ENCODE peak calls at places on chromosomes 7 and 10, in six cellular contexts. Z is uterus, W is choroid plexus epithelial cell, C is stomach, I is kidney, T is fibroblast of mammary gland. B is an unnamed sample.

GRCh38 chr10:121462955-121463354 is 135.3 kb downstream of the FGFR2 start:
- DNase-seq in Z (no peak), I (no peak), W (no peak), T (no peak), C (no peak), B (no peak)

GRCh38 chr7:3538051-3538450 is 237.0 kb downstream of the SDK1 start:
- DNase-seq in I (no peak), W (no peak), T (no peak), Z (no peak), C (no peak), B (no peak)

GRCh38 chr10:119754936-119755335 is 29.1 kb downstream of the INPP5F start:
- DNase-seq in C (no peak), Z (no peak), I (no peak), W (no peak), T (no peak), B (no peak)

GRCh38 chr10:67936416-67936815 is 52.0 kb downstream of the SIRT1 start:
- DNase-seq in Z (no peak), I (no peak), W (peak), T (no peak), C (no peak), B (no peak)

GRCh38 chr7:22147113-22147512 is 201.4 kb upstream of the CDCA7L start:
- DNase-seq in C (no peak), T (peak), I (no peak), Z (no peak), W (peak), B (no peak)

GRCh38 chr7:149283321-149283720 is 21.3 kb downstream of the ZNF783 start:
- DNase-seq in I (no peak), Z (no peak), C (no peak), T (no peak), W (no peak), B (no peak)

GRCh38 chr7:139658919-139659675 is 118.7 kb downstream of the HIPK2 start:
- DNase-seq in I (no peak), T (no peak), W (no peak), C (no peak), Z (no peak), B (no peak)

GRCh38 chr7:7595451-7595850 is 28.8 kb downstream of the MIOS start:
- DNase-seq in W (peak), Z (no peak), T (peak), I (no peak), C (no peak), B (no peak)

GRCh38 chr10:78937388-78937787 is 131.4 kb upstream of the ZMIZ1 start:
- DNase-seq in C (no peak), I (no peak), Z (no peak), W (peak), T (no peak), B (no peak)

GRCh38 chr7:46168671-46169383 is 247.8 kb upstream of the IGFBP3 start:
- DNase-seq in W (no peak), C (no peak), I (peak), T (no peak), Z (no peak), B (no peak)

GRCh38 chr10:68280750-68281149 is 48.8 kb upstream of the ATOH7 start:
- DNase-seq in I (no peak), W (no peak), Z (no peak), C (no peak), T (no peak), B (no peak)

GRCh38 chr7:31027161-31027965 is 24.7 kb upstream of the ADCYAP1R1 start:
- DNase-seq in W (peak), I (no peak), T (peak), Z (peak), C (no peak), B (no peak)

GRCh38 chr7:31028006-31028405 is 24.1 kb upstream of the ADCYAP1R1 start:
- DNase-seq in T (no peak), W (no peak), I (no peak), C (no peak), Z (no peak), B (no peak)

GRCh38 chr7:31028417-31028988 is 23.6 kb upstream of the ADCYAP1R1 start:
- DNase-seq in T (no peak), C (no peak), I (no peak), Z (no peak), W (no peak), B (no peak)

GRCh38 chr7:31029251-31029650 is 22.9 kb upstream of the ADCYAP1R1 start:
- DNase-seq in Z (no peak), C (no peak), W (no peak), I (no peak), T (no peak), B (no peak)

DNA sequence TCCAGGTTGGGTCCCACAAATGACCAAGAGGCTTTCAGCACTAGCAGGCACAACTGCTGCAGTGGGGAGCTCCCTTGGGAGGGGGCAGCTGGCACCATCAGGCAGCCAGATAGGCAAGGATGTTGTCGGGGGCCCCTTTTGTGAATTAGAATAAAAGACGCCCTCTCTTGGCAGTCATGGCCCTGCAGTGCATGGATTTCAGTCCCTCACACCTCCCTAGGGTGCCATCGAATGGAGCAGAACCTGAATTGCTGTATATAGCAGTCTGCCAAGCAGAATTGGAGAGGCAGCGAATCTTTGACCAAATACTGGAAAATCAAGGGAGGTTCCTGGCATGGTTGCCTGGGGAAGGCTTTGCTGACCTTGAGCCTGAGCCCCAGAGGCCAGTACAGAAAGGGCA is 22.4 kb upstream of the ADCYAP1R1 start:
- DNase-seq in T (no peak), W (no peak), C (no peak), Z (no peak), I (no peak), B (no peak)
- TF ChIP-seq CTCF in T (no peak), W (no peak), C (no peak), Z (no peak), I (no peak), B (no peak)

GRCh38 chr7:137656227-137656849 is 190.4 kb downstream of the DGKI start:
- DNase-seq in W (peak), I (peak), T (peak), Z (peak), C (peak), B (no peak)
- TF ChIP-seq CTCF in W (peak), I (peak), T (peak), Z (peak), C (no peak), B (peak)

GRCh38 chr10:12799746-12800145 is 201.8 kb downstream of the CCDC3 start:
- DNase-seq in W (no peak), Z (no peak), C (no peak), I (no peak), T (no peak), B (no peak)

GRCh38 chr10:12799144-12799543 is 202.4 kb downstream of the CCDC3 start:
- DNase-seq in I (no peak), Z (no peak), W (no peak), C (no peak), T (no peak), B (no peak)

GRCh38 chr10:12797471-12798262 is 203.8 kb downstream of the CCDC3 start:
- DNase-seq in T (no peak), C (no peak), W (peak), Z (no peak), I (no peak), B (no peak)

GRCh38 chr10:12801214-12802087 is 200.1 kb downstream of the CCDC3 start:
- DNase-seq in Z (no peak), I (no peak), W (no peak), C (no peak), T (no peak), B (no peak)

GRCh38 chr10:12800302-12800701 is 201.2 kb downstream of the CCDC3 start:
- DNase-seq in Z (no peak), C (no peak), T (no peak), I (no peak), W (no peak), B (no peak)
- TF ChIP-seq CTCF in Z (no peak), C (no peak), T (peak), I (no peak), W (peak), B (no peak)

GRCh38 chr10:55203319-55203718 is 402.3 kb upstream of the PCDH15 start:
- DNase-seq in T (no peak), C (no peak), I (no peak), Z (no peak), W (peak), B (no peak)
- TF ChIP-seq CTCF in T (no peak), C (no peak), I (no peak), Z (no peak), W (no peak), B (no peak)

GRCh38 chr10:69814251-69814650 is 12.5 kb downstream of the COL13A1 start:
- DNase-seq in I (no peak), C (no peak), Z (no peak), W (no peak), T (no peak), B (no peak)

GRCh38 chr10:69816536-69816935 is 14.8 kb downstream of the COL13A1 start:
- DNase-seq in Z (no peak), I (no peak), T (no peak), C (no peak), W (no peak), B (no peak)

GRCh38 chr10:69810998-69811397 is 9.3 kb downstream of the COL13A1 start:
- DNase-seq in W (no peak), C (no peak), I (no peak), Z (no peak), T (no peak), B (no peak)

GRCh38 chr10:69815099-69815498 is 13.4 kb downstream of the COL13A1 start:
- DNase-seq in Z (no peak), I (no peak), C (no peak), W (no peak), T (no peak), B (no peak)

GRCh38 chr10:69813632-69814031 is 11.9 kb downstream of the COL13A1 start:
- DNase-seq in C (no peak), Z (no peak), W (no peak), I (no peak), T (no peak), B (no peak)
- TF ChIP-seq CTCF in C (no peak), Z (no peak), W (peak), I (no peak), T (no peak), B (no peak)

DNA sequence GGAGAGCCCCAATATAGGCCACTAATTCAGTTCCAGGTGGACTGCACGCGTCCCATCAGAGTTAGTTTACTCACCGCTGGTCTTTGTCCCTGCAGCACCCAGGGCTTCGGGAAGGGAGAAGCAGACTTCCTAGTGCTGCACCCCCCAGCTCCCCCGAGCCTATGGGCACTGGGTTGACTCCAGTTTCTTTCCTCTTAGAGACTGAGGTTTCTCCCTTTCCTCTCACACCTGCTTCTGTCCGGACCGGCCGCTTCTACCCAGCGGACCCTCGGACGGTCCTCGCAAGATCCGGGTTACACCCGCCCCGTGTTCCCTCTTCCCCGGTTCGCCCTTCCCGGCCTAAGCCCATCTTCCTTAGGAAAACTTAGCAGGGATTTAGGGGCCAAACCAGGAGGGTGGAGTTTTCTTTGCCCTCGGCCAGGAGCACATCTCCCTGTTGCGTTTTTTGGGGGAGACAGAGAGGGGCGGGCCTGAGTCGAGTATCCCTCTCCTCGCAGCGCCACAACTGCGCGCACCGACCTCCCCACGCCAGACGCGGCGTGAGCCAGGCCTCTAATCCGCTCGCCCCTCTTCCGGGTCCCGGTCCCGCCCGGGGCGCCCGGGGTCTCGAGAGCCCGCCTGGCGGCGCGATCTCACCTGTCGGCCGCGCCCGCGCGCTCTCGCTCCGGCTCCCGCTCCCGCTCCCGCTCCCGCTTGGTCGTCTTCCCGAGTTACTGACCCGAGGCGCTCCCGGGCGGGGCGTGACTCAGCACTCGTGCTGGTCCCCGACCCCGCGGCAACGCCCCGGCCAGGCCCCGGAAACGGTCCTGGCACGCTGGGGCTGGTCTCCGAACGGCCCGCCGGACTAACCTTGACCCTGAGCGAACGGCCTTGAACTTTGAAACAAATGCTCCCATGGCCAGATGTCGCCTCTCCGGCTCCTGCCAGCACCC is at the start of gene AIFM2:
- DNase-seq in W (peak), I (peak), T (peak), Z (peak), C (peak), B (no peak)
- TF ChIP-seq CTCF in W (no peak), I (no peak), T (no peak), Z (peak), C (no peak), B (no peak)